ENCODE peak calls at places on chromosome 16, in six cellular contexts. K is K562, F is PC-3, U is MM.1S, B is neural progenitor cell, O is GM23248. H is an unnamed sample.

GRCh38 chr16:72588554-72588953 is 416.6 kb upstream of the PMFBP1 start:
- DNase-seq in K (no peak), F (no peak), U (no peak), B (no peak), O (no peak), H (no peak)

GRCh38 chr16:85046957-85047866 is 19.6 kb downstream of the KIAA0513 start:
- DNase-seq in K (peak; percentile 84), F (no peak), U (no peak), B (no peak), O (no peak), H (no peak)

GRCh38 chr16:11996433-11997174 is 20.1 kb downstream of the SNX29 start:
- DNase-seq in K (no peak), F (no peak), U (no peak), B (no peak), O (no peak), H (no peak)

GRCh38 chr16:3874794-3875692 is 5.5 kb downstream of the CREBBP start:
- DNase-seq in K (no peak), F (no peak), U (no peak), B (no peak), O (no peak), H (no peak)

GRCh38 chr16:16915771-16916170 is 536.8 kb downstream of the NPIPA7 start:
- DNase-seq in K (no peak), F (no peak), U (no peak), B (no peak), O (no peak), H (no peak)

GRCh38 chr16:67349172-67349571 is 22.6 kb downstream of the LRRC36 start:
- DNase-seq in K (peak; percentile 26), F (peak; percentile 61), U (peak; percentile 38), B (no peak), O (peak; percentile 60), H (peak; percentile 28)

GRCh38 chr16:27505297-27506236 is 44.1 kb downstream of the GTF3C1 start:
- DNase-seq in K (no peak), F (no peak), U (no peak), B (no peak), O (peak; percentile 37), H (no peak)

GRCh38 chr16:4263504-4264436 is 9.1 kb downstream of the TFAP4 start:
- DNase-seq in K (peak; percentile 96), F (no peak), U (no peak), B (peak; percentile 73), O (peak; percentile 89), H (peak; percentile 98)

GRCh38 chr16:48129926-48130325 is 25.9 kb downstream of the ABCC12 start:
- DNase-seq in K (no peak), F (peak; percentile 77), U (no peak), B (no peak), O (no peak), H (no peak)

GRCh38 chr16:12545292-12545610 is 258.4 kb downstream of the CPPED1 start:
- DNase-seq in K (no peak), F (no peak), U (no peak), B (no peak), O (no peak), H (no peak)

GRCh38 chr16:75305364-75306101 is 54.1 kb upstream of the BCAR1 start:
- DNase-seq in K (peak; percentile 53), F (peak; percentile 98), U (no peak), B (no peak), O (peak; percentile 100), H (peak; percentile 100)

GRCh38 chr16:53837421-53837820 is 133.5 kb downstream of the FTO start:
- DNase-seq in K (no peak), F (no peak), U (no peak), B (no peak), O (no peak), H (peak; percentile 44)

GRCh38 chr16:28477311-28477920 is 5.3 kb upstream of the NPIPB7 start:
- DNase-seq in K (no peak), F (no peak), U (no peak), B (no peak), O (no peak), H (no peak)

GRCh38 chr16:53372942-53373871 is 61.1 kb upstream of the RBL2 start:
- DNase-seq in K (peak; percentile 28), F (peak; percentile 67), U (peak; percentile 79), B (no peak), O (no peak), H (no peak)

GRCh38 chr16:67278773-67279295 is 498 bp upstream of the PLEKHG4 start:
- DNase-seq in K (peak; percentile 94), F (no peak), U (no peak), B (peak; percentile 28), O (peak; percentile 49), H (no peak)

GRCh38 chr16:17467923-17468540 is 2.7 kb downstream of the XYLT1 start:
- DNase-seq in K (no peak), F (no peak), U (peak; percentile 43), B (peak; percentile 84), O (peak; percentile 82), H (peak; percentile 62)

GRCh38 chr16:83968483-83968865 is 430 bp downstream of the NECAB2 start:
- DNase-seq in K (peak; percentile 91), F (no peak), U (no peak), B (peak; percentile 70), O (peak; percentile 53), H (no peak)

GRCh38 chr16:19524356-19524865 is 669 bp downstream of the CCP110 start:
- DNase-seq in K (no peak), F (no peak), U (peak; percentile 8), B (no peak), O (peak; percentile 48), H (no peak)

GRCh38 chr16:3856367-3857141 is 24.0 kb downstream of the CREBBP start:
- DNase-seq in K (no peak), F (no peak), U (no peak), B (peak; percentile 60), O (no peak), H (no peak)

GRCh38 chr16:66872524-66872923 is 7.8 kb upstream of the PDP2 start:
- DNase-seq in K (no peak), F (no peak), U (no peak), B (no peak), O (peak; percentile 29), H (no peak)

GRCh38 chr16:78458588-78458987 is 359.1 kb downstream of the WWOX start:
- DNase-seq in K (no peak), F (no peak), U (no peak), B (no peak), O (no peak), H (no peak)

GRCh38 chr16:58024673-58025350 is 742 bp upstream of the MMP15 start:
- DNase-seq in K (peak; percentile 75), F (no peak), U (no peak), B (peak; percentile 70), O (peak; percentile 21), H (peak; percentile 7)

GRCh38 chr16:17439580-17439979 is 31.2 kb downstream of the XYLT1 start:
- DNase-seq in K (no peak), F (no peak), U (no peak), B (no peak), O (no peak), H (no peak)

GRCh38 chr16:57260294-57260929 is 15.4 kb downstream of the ARL2BP start:
- DNase-seq in K (peak; percentile 42), F (peak; percentile 65), U (no peak), B (peak; percentile 87), O (peak; percentile 79), H (peak; percentile 79)

GRCh38 chr16:57985204-57986121 is 14.5 kb upstream of the CNGB1 start:
- DNase-seq in K (peak; percentile 79), F (no peak), U (no peak), B (peak; percentile 35), O (no peak), H (no peak)

GRCh38 chr16:78984887-78985464 is 615.6 kb downstream of the MAF start:
- DNase-seq in K (no peak), F (no peak), U (no peak), B (no peak), O (no peak), H (no peak)

GRCh38 chr16:67055712-67056487 is 27.0 kb downstream of the CBFB start:
- DNase-seq in K (peak; percentile 17), F (peak; percentile 89), U (no peak), B (no peak), O (peak; percentile 97), H (peak; percentile 98)

GRCh38 chr16:73396556-73396955 is 348.6 kb upstream of the ZFHX3 start:
- DNase-seq in K (no peak), F (no peak), U (no peak), B (no peak), O (no peak), H (no peak)

GRCh38 chr16:27378871-27379580 is 22.9 kb upstream of the IL21R start:
- DNase-seq in K (no peak), F (no peak), U (no peak), B (no peak), O (peak; percentile 20), H (peak; percentile 9)

GRCh38 chr16:55264949-55265348 is 59.1 kb upstream of the IRX6 start:
- DNase-seq in K (no peak), F (no peak), U (no peak), B (no peak), O (no peak), H (no peak)

DNA sequence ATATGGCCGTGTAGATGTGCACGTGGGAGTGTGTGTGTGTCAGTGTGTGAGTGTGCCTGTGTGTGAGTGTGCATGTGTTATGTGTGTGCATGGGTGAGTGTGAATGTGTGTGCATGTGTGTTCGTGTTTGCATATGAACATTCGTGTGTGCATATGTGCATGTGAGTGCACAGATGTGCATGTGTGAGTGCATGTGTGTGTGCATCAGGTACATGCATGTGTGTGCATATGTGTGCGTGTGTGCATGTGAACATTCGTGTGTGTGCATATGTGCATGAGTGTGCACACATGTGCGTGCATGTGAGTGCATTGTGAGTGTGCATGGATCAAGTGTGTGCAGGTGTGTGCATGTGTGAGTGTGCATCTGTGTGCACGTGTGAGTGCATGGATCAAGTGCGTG is 2.5 kb upstream of the TPSAB1 start:
- DNase-seq in K (no peak), F (no peak), U (no peak), B (no peak), O (no peak), H (no peak)
- H2AFZ ChIP-seq in K (no peak overlapping the region), F (no peak overlapping the region), U (no peak overlapping the region), B (no peak overlapping the region), O (no peak overlapping the region), H (no peak overlapping the region)

GRCh38 chr16:87829123-87829980 is 40.0 kb downstream of the SLC7A5 start:
- DNase-seq in K (no peak), F (no peak), U (no peak), B (no peak), O (peak; percentile 28), H (no peak)
- H4K20me1 ChIP-seq in K (peaks cover 20% of the 10 kb centered on the region), F (no peaks in the 10 kb centered on the region), U (no peaks in the 10 kb centered on the region), B (no peaks in the 10 kb centered on the region), O (no peaks in the 10 kb centered on the region), H (no peaks in the 10 kb centered on the region)

GRCh38 chr16:2836646-2837508 is 6.8 kb downstream of the ZG16B start:
- DNase-seq in K (no peak), F (no peak), U (no peak), B (no peak), O (peak; percentile 41), H (no peak)
- H3K9ac ChIP-seq in K (no peak overlapping the region), F (peak overlapping the region; percentile 54), U (no peak overlapping the region), B (no peak overlapping the region), O (no peak overlapping the region), H (no peak overlapping the region)

GRCh38 chr16:68417711-68418301 is 30.5 kb downstream of the SMPD3 start:
- DNase-seq in K (no peak), F (peak; percentile 67), U (peak; percentile 92), B (no peak), O (no peak), H (peak; percentile 14)
- H2AFZ ChIP-seq in K (no peak overlapping the region), F (peak overlapping the region; percentile 60), U (peak overlapping the region; percentile 60), B (no peak overlapping the region), O (no peak overlapping the region), H (no peak overlapping the region)